ENCODE peak calls at places on chromosomes 12 and 14, in six cellular contexts. Q is breast epithelium; E is stimulated activated CD4-positive, alpha-beta T cell treated with anti-CD3 and anti-CD28 coated beads, Interleukin-12 subunit alpha, Interleukin-12 subunit beta, amount 100 ng/mL, for 24 hours; L is AG10803; G is right cardiac atrium; R is NT2/D1. F is an unnamed sample.

GRCh38 chr12:77435446-77436091 is 370.2 kb upstream of the E2F7 start:
- DNase-seq in L (no peak), G (no peak), R (no peak), Q (no peak), E (no peak), F (no peak)

GRCh38 chr12:112236786-112237185 is 111.4 kb downstream of the TRAFD1 start:
- DNase-seq in R (no peak), G (no peak), Q (no peak), L (no peak), E (no peak), F (no peak)

GRCh38 chr12:70332236-70332635 is 33.9 kb upstream of the KCNMB4 start:
- DNase-seq in Q (no peak), G (no peak), L (no peak), E (no peak), R (no peak), F (no peak)

GRCh38 chr12:26680724-26681455 is 152.1 kb downstream of the ITPR2 start:
- DNase-seq in G (no peak), E (no peak), Q (no peak), L (peak), R (no peak), F (no peak)

GRCh38 chr12:74076918-74077317 is 460.7 kb upstream of the ATXN7L3B start:
- DNase-seq in E (no peak), G (no peak), Q (no peak), L (no peak), R (no peak), F (no peak)

GRCh38 chr12:90398437-90398836 is 556.5 kb downstream of the CCER1 start:
- DNase-seq in L (no peak), R (no peak), Q (no peak), E (no peak), G (no peak), F (no peak)

GRCh38 chr14:20530771-20531571 is 25.6 kb downstream of the RNASE10 start:
- DNase-seq in L (peak), Q (no peak), R (peak), E (peak), G (peak), F (peak)

GRCh38 chr12:50073712-50074111 is 11.4 kb upstream of the SMARCD1 start:
- DNase-seq in L (no peak), G (no peak), Q (no peak), E (no peak), R (no peak), F (no peak)

GRCh38 chr12:53223391-53224267 is 8.4 kb downstream of the RARG start:
- DNase-seq in Q (no peak), L (peak), R (no peak), E (no peak), G (peak), F (no peak)

GRCh38 chr12:22562187-22563028 is 18.1 kb upstream of the C2CD5 start:
- DNase-seq in Q (no peak), G (no peak), R (no peak), L (no peak), E (no peak), F (no peak)

GRCh38 chr12:28390716-28391452 is 200.6 kb downstream of the CCDC91 start:
- DNase-seq in E (no peak), R (no peak), L (peak), G (no peak), Q (no peak), F (peak)

GRCh38 chr14:38958589-38958988 is 144.4 kb downstream of the SEC23A start:
- DNase-seq in E (no peak), L (peak), Q (no peak), G (no peak), R (no peak), F (no peak)

GRCh38 chr12:127957001-127957660 is 309.8 kb upstream of the TMEM132C start:
- DNase-seq in Q (no peak), L (peak), E (no peak), R (no peak), G (no peak), F (no peak)

GRCh38 chr14:95463173-95463901 is 53.1 kb downstream of the SYNE3 start:
- DNase-seq in R (no peak), Q (no peak), E (no peak), L (no peak), G (no peak), F (no peak)

GRCh38 chr12:101230547-101230946 is 20.5 kb upstream of the SLC5A8 start:
- DNase-seq in R (no peak), Q (no peak), G (no peak), L (peak), E (no peak), F (no peak)

GRCh38 chr12:123998344-123998941 is 25.4 kb downstream of the ZNF664 start:
- DNase-seq in G (no peak), E (no peak), L (peak), Q (no peak), R (no peak), F (no peak)

GRCh38 chr12:42360747-42361403 is 34.9 kb downstream of the PPHLN1 start:
- DNase-seq in Q (no peak), R (no peak), G (no peak), E (no peak), L (no peak), F (no peak)

GRCh38 chr12:460301-461230 is 827 bp downstream of the B4GALNT3 start:
- DNase-seq in E (peak), L (no peak), G (peak), Q (no peak), R (no peak), F (no peak)

GRCh38 chr14:32072701-32073100 is 4.4 kb upstream of the ARHGAP5 start:
- DNase-seq in E (no peak), Q (no peak), R (no peak), L (no peak), G (no peak), F (no peak)

GRCh38 chr12:116384629-116385485 is 107.4 kb upstream of the MED13L start:
- DNase-seq in Q (no peak), L (peak), E (no peak), G (no peak), R (no peak), F (no peak)

GRCh38 chr12:120229071-120229582 is 28.2 kb upstream of the RPLP0 start:
- DNase-seq in Q (no peak), L (no peak), E (no peak), G (no peak), R (no peak), F (no peak)

GRCh38 chr12:103326190-103326589 is 169.6 kb downstream of the C12orf42 start:
- DNase-seq in R (peak), L (no peak), E (no peak), Q (no peak), G (no peak), F (no peak)

GRCh38 chr14:31465113-31465512 is 7.8 kb upstream of the DTD2 start:
- DNase-seq in Q (no peak), L (peak), G (no peak), E (no peak), R (no peak), F (no peak)